ENCODE peak calls at places on chromosome 20, in eight cellular contexts. One of them, this sample, is unnamed.

GRCh38 chr20:5526516-5526915 is 209.8 kb upstream of the PROKR2 start:
- DNase-seq in K562: no peak
- DNase-seq in spleen: no peak
- DNase-seq in GM23338: peak; percentile 44
- DNase-seq in stomach: no peak
- DNase-seq in upper lobe of left lung: no peak
- DNase-seq in Panc1: no peak
- DNase-seq in transverse colon: no peak
- DNase-seq in this sample: no peak

GRCh38 chr20:22716824-22717351 is 132.5 kb upstream of the FOXA2 start:
- DNase-seq in Panc1: no peak
- DNase-seq in upper lobe of left lung: peak; percentile 72
- DNase-seq in GM23338: no peak
- DNase-seq in K562: no peak
- DNase-seq in spleen: no peak
- DNase-seq in stomach: peak; percentile 46
- DNase-seq in transverse colon: no peak
- DNase-seq in this sample: peak; percentile 75

GRCh38 chr20:17226410-17227198 is at the start of gene PCSK2:
- DNase-seq in K562: peak; percentile 40
- DNase-seq in GM23338: peak; percentile 96
- DNase-seq in transverse colon: peak; percentile 12
- DNase-seq in stomach: peak; percentile 34
- DNase-seq in spleen: peak; percentile 51
- DNase-seq in Panc1: no peak
- DNase-seq in upper lobe of left lung: peak; percentile 43
- DNase-seq in this sample: no peak

GRCh38 chr20:21232546-21233280 is 70.4 kb upstream of the XRN2 start:
- DNase-seq in transverse colon: no peak
- DNase-seq in spleen: no peak
- DNase-seq in stomach: no peak
- DNase-seq in K562: no peak
- DNase-seq in GM23338: no peak
- DNase-seq in Panc1: no peak
- DNase-seq in upper lobe of left lung: no peak
- DNase-seq in this sample: no peak

GRCh38 chr20:44609511-44610312 is 27.3 kb downstream of the PKIG start:
- DNase-seq in K562: peak; percentile 84
- DNase-seq in GM23338: peak; percentile 97
- DNase-seq in transverse colon: peak; percentile 93
- DNase-seq in upper lobe of left lung: peak; percentile 92
- DNase-seq in spleen: peak; percentile 94
- DNase-seq in stomach: peak; percentile 91
- DNase-seq in Panc1: peak; percentile 85
- DNase-seq in this sample: peak; percentile 96

GRCh38 chr20:433300-433975 is 25.3 kb downstream of the RBCK1 start:
- DNase-seq in upper lobe of left lung: no peak
- DNase-seq in transverse colon: no peak
- DNase-seq in K562: no peak
- DNase-seq in stomach: no peak
- DNase-seq in Panc1: no peak
- DNase-seq in GM23338: no peak
- DNase-seq in spleen: no peak
- DNase-seq in this sample: no peak

GRCh38 chr20:2455771-2456497 is 14.7 kb downstream of the SNRPB start:
- DNase-seq in K562: no peak
- DNase-seq in spleen: no peak
- DNase-seq in stomach: no peak
- DNase-seq in upper lobe of left lung: no peak
- DNase-seq in GM23338: no peak
- DNase-seq in transverse colon: no peak
- DNase-seq in Panc1: no peak
- DNase-seq in this sample: peak; percentile 24

GRCh38 chr20:1484438-1485120 is 6.6 kb downstream of the SIRPB2 start:
- DNase-seq in stomach: no peak
- DNase-seq in GM23338: no peak
- DNase-seq in transverse colon: no peak
- DNase-seq in spleen: no peak
- DNase-seq in upper lobe of left lung: no peak
- DNase-seq in K562: no peak
- DNase-seq in Panc1: no peak
- DNase-seq in this sample: no peak

GRCh38 chr20:18767676-18768075 is 45.9 kb upstream of the SCP2D1 start:
- DNase-seq in K562: no peak
- DNase-seq in upper lobe of left lung: no peak
- DNase-seq in Panc1: no peak
- DNase-seq in stomach: no peak
- DNase-seq in transverse colon: no peak
- DNase-seq in spleen: no peak
- DNase-seq in GM23338: no peak
- DNase-seq in this sample: peak; percentile 86

GRCh38 chr20:32968833-32969241 is 35.4 kb downstream of the SUN5 start:
- DNase-seq in GM23338: no peak
- DNase-seq in transverse colon: no peak
- DNase-seq in K562: no peak
- DNase-seq in Panc1: no peak
- DNase-seq in stomach: no peak
- DNase-seq in upper lobe of left lung: no peak
- DNase-seq in spleen: no peak
- DNase-seq in this sample: peak; percentile 86

GRCh38 chr20:59596690-59597089 is 7.7 kb upstream of the PHACTR3 start:
- DNase-seq in K562: no peak
- DNase-seq in GM23338: no peak
- DNase-seq in upper lobe of left lung: no peak
- DNase-seq in stomach: no peak
- DNase-seq in transverse colon: no peak
- DNase-seq in spleen: no peak
- DNase-seq in Panc1: no peak
- DNase-seq in this sample: no peak

GRCh38 chr20:57323034-57323433 is 6.6 kb upstream of the SPO11 start:
- DNase-seq in K562: no peak
- DNase-seq in GM23338: peak; percentile 50
- DNase-seq in stomach: no peak
- DNase-seq in spleen: no peak
- DNase-seq in Panc1: no peak
- DNase-seq in upper lobe of left lung: no peak
- DNase-seq in transverse colon: peak; percentile 18
- DNase-seq in this sample: peak; percentile 86

GRCh38 chr20:35225319-35226125 is 968 bp upstream of the MMP24 start:
- DNase-seq in K562: no peak
- DNase-seq in Panc1: no peak
- DNase-seq in spleen: no peak
- DNase-seq in stomach: no peak
- DNase-seq in upper lobe of left lung: no peak
- DNase-seq in GM23338: peak; percentile 30
- DNase-seq in transverse colon: no peak
- DNase-seq in this sample: no peak

GRCh38 chr20:51972031-51972430 is 169.7 kb upstream of the SALL4 start:
- DNase-seq in transverse colon: no peak
- DNase-seq in K562: no peak
- DNase-seq in upper lobe of left lung: no peak
- DNase-seq in spleen: no peak
- DNase-seq in GM23338: no peak
- DNase-seq in stomach: no peak
- DNase-seq in Panc1: no peak
- DNase-seq in this sample: no peak
- TF ChIP-seq POLR2AphosphoS5 in transverse colon: no peak
- TF ChIP-seq POLR2AphosphoS5 in K562: no peak
- TF ChIP-seq POLR2AphosphoS5 in upper lobe of left lung: no peak
- TF ChIP-seq POLR2AphosphoS5 in spleen: no peak
- TF ChIP-seq POLR2AphosphoS5 in GM23338: no peak
- TF ChIP-seq POLR2AphosphoS5 in stomach: no peak
- TF ChIP-seq POLR2AphosphoS5 in Panc1: no peak
- TF ChIP-seq POLR2AphosphoS5 in this sample: no peak

GRCh38 chr20:13338097-13338661 is 117.1 kb downstream of the ISM1 start:
- DNase-seq in K562: no peak
- DNase-seq in spleen: no peak
- DNase-seq in transverse colon: no peak
- DNase-seq in stomach: no peak
- DNase-seq in GM23338: no peak
- DNase-seq in upper lobe of left lung: no peak
- DNase-seq in Panc1: no peak
- DNase-seq in this sample: no peak
- H3K4me1 ChIP-seq in K562: no peaks in the 10 kb centered on the region
- H3K4me1 ChIP-seq in spleen: no peaks in the 10 kb centered on the region
- H3K4me1 ChIP-seq in transverse colon: peaks cover 10% of the 10 kb centered on the region
- H3K4me1 ChIP-seq in stomach: no peaks in the 10 kb centered on the region
- H3K4me1 ChIP-seq in GM23338: no peaks in the 10 kb centered on the region
- H3K4me1 ChIP-seq in upper lobe of left lung: no peaks in the 10 kb centered on the region
- H3K4me1 ChIP-seq in Panc1: no peaks in the 10 kb centered on the region
- H3K4me1 ChIP-seq in this sample: peaks cover 19% of the 10 kb centered on the region

DNA sequence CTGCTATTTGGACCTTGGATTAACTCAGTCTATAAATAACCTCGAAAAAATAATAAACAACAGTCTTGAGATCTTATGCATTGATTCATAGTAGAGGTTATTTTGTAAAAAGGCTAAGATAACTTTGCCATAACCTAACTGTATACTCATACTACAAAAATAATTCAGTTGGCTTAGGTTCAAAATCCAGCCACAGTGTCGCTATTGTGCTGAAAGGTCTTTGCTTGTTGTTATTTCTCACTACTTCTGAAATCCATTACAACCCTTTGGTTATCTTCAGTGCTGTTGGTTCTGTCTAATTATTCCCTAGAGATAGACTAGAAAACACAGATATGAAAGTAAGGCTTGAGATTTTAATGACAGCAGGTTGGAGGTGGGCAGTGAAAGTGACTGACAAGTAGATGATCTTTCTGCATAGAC is 74.4 kb downstream of the MKKS start:
- DNase-seq in Panc1: no peak
- DNase-seq in GM23338: no peak
- DNase-seq in transverse colon: no peak
- DNase-seq in upper lobe of left lung: no peak
- DNase-seq in stomach: no peak
- DNase-seq in K562: no peak
- DNase-seq in spleen: no peak
- DNase-seq in this sample: no peak
- TF ChIP-seq POLR2AphosphoS5 in Panc1: no peak
- TF ChIP-seq POLR2AphosphoS5 in GM23338: no peak
- TF ChIP-seq POLR2AphosphoS5 in transverse colon: no peak
- TF ChIP-seq POLR2AphosphoS5 in upper lobe of left lung: no peak
- TF ChIP-seq POLR2AphosphoS5 in stomach: no peak
- TF ChIP-seq POLR2AphosphoS5 in K562: no peak
- TF ChIP-seq POLR2AphosphoS5 in spleen: no peak
- TF ChIP-seq POLR2AphosphoS5 in this sample: no peak

DNA sequence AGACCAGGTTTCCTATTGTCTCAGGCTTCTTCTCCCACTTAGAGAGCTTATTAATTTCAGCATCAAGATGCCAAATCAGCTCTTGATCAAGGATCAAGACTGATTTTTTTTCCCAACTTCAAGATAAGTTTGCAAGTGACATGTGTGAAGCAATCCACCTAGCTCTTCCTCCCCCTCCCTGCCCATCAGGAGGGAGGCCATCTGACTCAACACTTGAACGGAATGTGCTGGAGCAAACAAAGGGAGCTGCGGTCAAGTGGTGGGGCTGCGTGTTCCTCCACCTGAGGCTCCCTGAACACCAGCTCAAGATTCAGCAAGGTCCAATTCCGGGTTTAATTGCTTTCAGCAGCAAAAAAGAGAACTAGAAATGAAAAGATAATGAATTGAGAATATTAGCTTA is 38.7 kb downstream of the TTI1 start:
- DNase-seq in Panc1: no peak
- DNase-seq in upper lobe of left lung: peak; percentile 78
- DNase-seq in transverse colon: no peak
- DNase-seq in spleen: no peak
- DNase-seq in GM23338: no peak
- DNase-seq in K562: no peak
- DNase-seq in stomach: no peak
- DNase-seq in this sample: no peak
- H3K4me1 ChIP-seq in Panc1: no peaks in the 10 kb centered on the region
- H3K4me1 ChIP-seq in upper lobe of left lung: peaks cover 39% of the 10 kb centered on the region
- H3K4me1 ChIP-seq in transverse colon: peaks cover 23% of the 10 kb centered on the region
- H3K4me1 ChIP-seq in spleen: peaks cover 19% of the 10 kb centered on the region
- H3K4me1 ChIP-seq in GM23338: peaks cover 5% of the 10 kb centered on the region
- H3K4me1 ChIP-seq in K562: peaks cover 10% of the 10 kb centered on the region
- H3K4me1 ChIP-seq in stomach: peaks cover 35% of the 10 kb centered on the region
- H3K4me1 ChIP-seq in this sample: peaks cover 44% of the 10 kb centered on the region

DNA sequence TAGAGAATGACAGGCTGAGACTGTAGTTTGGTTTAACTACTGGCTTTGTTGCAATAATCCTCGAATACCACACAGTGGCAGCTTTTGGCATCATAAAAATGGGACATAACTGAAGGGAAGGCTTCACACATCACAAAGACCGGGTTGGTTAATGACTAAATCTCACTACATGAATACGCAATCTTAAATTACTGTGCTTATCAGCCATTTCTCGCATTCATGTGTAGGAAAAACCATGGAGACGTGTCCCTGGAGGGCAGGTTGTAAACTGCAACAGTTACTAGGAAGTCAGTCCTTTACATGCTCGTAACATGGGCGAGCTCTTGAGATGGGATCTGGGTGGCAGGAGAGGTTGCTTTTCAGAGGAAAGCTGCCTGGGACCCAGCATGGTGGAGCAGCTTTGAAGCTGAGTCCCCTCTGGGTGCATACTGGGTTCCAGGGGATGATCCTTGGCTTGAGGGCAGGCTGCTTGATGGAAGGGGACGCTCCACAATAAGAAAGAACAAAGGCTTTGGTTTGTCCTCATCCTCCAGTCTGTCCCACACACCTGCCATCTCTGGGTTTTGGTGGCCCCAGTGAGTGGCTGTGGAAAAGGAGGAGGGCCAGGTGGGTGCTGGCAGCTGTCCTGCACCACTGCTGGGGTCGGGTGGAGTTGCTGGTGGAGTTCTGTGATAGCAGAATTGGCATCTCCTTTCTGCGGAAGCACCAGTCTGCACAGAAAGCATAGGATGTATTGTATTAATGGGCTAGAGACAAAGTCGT is 2.1 kb downstream of the RPS21 start:
- DNase-seq in transverse colon: no peak
- DNase-seq in Panc1: no peak
- DNase-seq in K562: no peak
- DNase-seq in upper lobe of left lung: no peak
- DNase-seq in stomach: no peak
- DNase-seq in spleen: no peak
- DNase-seq in GM23338: no peak
- DNase-seq in this sample: no peak
- TF ChIP-seq POLR2AphosphoS5 in transverse colon: no peak
- TF ChIP-seq POLR2AphosphoS5 in Panc1: no peak
- TF ChIP-seq POLR2AphosphoS5 in K562: peak; percentile 37
- TF ChIP-seq POLR2AphosphoS5 in upper lobe of left lung: no peak
- TF ChIP-seq POLR2AphosphoS5 in stomach: no peak
- TF ChIP-seq POLR2AphosphoS5 in spleen: no peak
- TF ChIP-seq POLR2AphosphoS5 in GM23338: no peak
- TF ChIP-seq POLR2AphosphoS5 in this sample: no peak